ENCODE peak calls at places on chromosomes 7 and 10, in nine cellular contexts. S, K, D, N, F, V, W, B and A are unnamed samples.
A peak's percentile ranks its signal among the peaks of the same experiment; 100 is the strongest.

GRCh38 chr7:12066561-12066960 is 144.5 kb upstream of the TMEM106B start:
- DNase-seq in S (no peak), K (no peak), D (no peak), N (no peak), F (no peak), V (no peak), W (no peak), B (no peak), A (no peak)

GRCh38 chr10:80453715-80454525 is at the start of gene TSPAN14:
- DNase-seq in S (peak; percentile 96), K (peak; percentile 33), D (peak; percentile 96), N (peak; percentile 47), F (peak; percentile 64), V (peak; percentile 92), W (peak; percentile 78), B (no peak), A (peak; percentile 84)

GRCh38 chr7:43117025-43117424 is 4.6 kb downstream of the HECW1 start:
- DNase-seq in S (peak; percentile 49), K (no peak), D (peak; percentile 36), N (no peak), F (no peak), V (no peak), W (no peak), B (no peak), A (no peak)

GRCh38 chr10:62584726-62585125 is 210.6 kb downstream of the ZNF365 start:
- DNase-seq in S (no peak), K (no peak), D (no peak), N (no peak), F (no peak), V (no peak), W (no peak), B (no peak), A (no peak)

GRCh38 chr10:120480065-120480600 is 23.1 kb downstream of the PLPP4 start:
- DNase-seq in S (no peak), K (no peak), D (no peak), N (no peak), F (no peak), V (no peak), W (no peak), B (no peak), A (no peak)

GRCh38 chr10:87915406-87915805 is 52.0 kb downstream of the PTEN start:
- DNase-seq in S (no peak), K (no peak), D (no peak), N (no peak), F (no peak), V (no peak), W (no peak), B (no peak), A (no peak)

GRCh38 chr10:30747633-30748032 is 118.1 kb upstream of the LYZL2 start:
- DNase-seq in S (peak; percentile 63), K (no peak), D (peak; percentile 48), N (no peak), F (no peak), V (no peak), W (no peak), B (no peak), A (peak; percentile 30)

GRCh38 chr10:132543916-132544743 is 6.5 kb downstream of the INPP5A start:
- DNase-seq in S (no peak), K (no peak), D (no peak), N (no peak), F (no peak), V (no peak), W (no peak), B (no peak), A (no peak)

GRCh38 chr10:23412223-23412622 is 26.7 kb upstream of the OTUD1 start:
- DNase-seq in S (peak; percentile 49), K (no peak), D (no peak), N (no peak), F (peak; percentile 6), V (no peak), W (no peak), B (no peak), A (peak; percentile 50)